ENCODE peak calls at places on chromosomes 13 and 19, in five cellular contexts. J, O, Y, M and R are unnamed samples.

GRCh38 chr19:39483141-39483540 is 2.5 kb downstream of the TIMM50 start:
- DNase-seq in J (no peak), O (no peak), Y (no peak), M (no peak), R (no peak)

GRCh38 chr19:40381321-40381720 is 8.7 kb downstream of the HIPK4 start:
- DNase-seq in J (no peak), O (no peak), Y (no peak), M (no peak), R (no peak)

GRCh38 chr19:30719189-30719990 is 347.2 kb downstream of the ZNF536 start:
- DNase-seq in J (no peak), O (peak; percentile 69), Y (no peak), M (no peak), R (peak; percentile 80)

GRCh38 chr19:35712529-35712909 is 5.3 kb upstream of the KMT2B start:
- DNase-seq in J (no peak), O (no peak), Y (no peak), M (no peak), R (no peak)

GRCh38 chr13:59522652-59523051 is 641.1 kb downstream of the DIAPH3 start:
- DNase-seq in J (no peak), O (no peak), Y (no peak), M (no peak), R (no peak)

GRCh38 chr19:38745316-38745715 is 1.0 kb upstream of the CAPN12 start:
- DNase-seq in J (no peak), O (no peak), Y (no peak), M (no peak), R (no peak)

GRCh38 chr13:80276371-80277289 is 64.3 kb downstream of the SPRY2 start:
- DNase-seq in J (no peak), O (no peak), Y (no peak), M (no peak), R (no peak)

GRCh38 chr13:27978301-27978968 is 9.3 kb upstream of the CDX2 start:
- DNase-seq in J (no peak), O (no peak), Y (no peak), M (no peak), R (no peak)

GRCh38 chr13:112879283-112879833 is 89.7 kb upstream of the MCF2L start:
- DNase-seq in J (no peak), O (no peak), Y (no peak), M (peak; percentile 17), R (peak; percentile 66)

GRCh38 chr19:49149652-49150105 is 5.5 kb downstream of the HRC start:
- DNase-seq in J (no peak), O (peak; percentile 70), Y (no peak), M (peak; percentile 70), R (peak; percentile 81)

GRCh38 chr13:59352600-59352999 is 811.1 kb downstream of the DIAPH3 start:
- DNase-seq in J (no peak), O (no peak), Y (no peak), M (no peak), R (no peak)

GRCh38 chr13:28744091-28744536 is 25.3 kb upstream of the SLC46A3 start:
- DNase-seq in J (no peak), O (no peak), Y (no peak), M (peak; percentile 41), R (no peak)

GRCh38 chr13:25324100-25324499 is 22.7 kb downstream of the NUP58 start:
- DNase-seq in J (no peak), O (no peak), Y (no peak), M (no peak), R (no peak)

GRCh38 chr13:94309997-94310842 is 169.3 kb downstream of the DCT start:
- DNase-seq in J (no peak), O (no peak), Y (no peak), M (no peak), R (no peak)

GRCh38 chr13:112764864-112765561 is 75.2 kb downstream of the ATP11A start:
- DNase-seq in J (no peak), O (no peak), Y (no peak), M (no peak), R (no peak)

GRCh38 chr13:74210693-74211393 is 76.6 kb upstream of the KLF12 start:
- DNase-seq in J (no peak), O (no peak), Y (peak; percentile 32), M (peak; percentile 65), R (no peak)

GRCh38 chr13:27794075-27794691 is 1.9 kb downstream of the GSX1 start:
- DNase-seq in J (no peak), O (no peak), Y (no peak), M (no peak), R (no peak)

GRCh38 chr13:20125129-20125782 is 35.6 kb downstream of the GJA3 start:
- DNase-seq in J (no peak), O (no peak), Y (no peak), M (no peak), R (no peak)

GRCh38 chr19:43605875-43606568 is 5.9 kb upstream of the SRRM5 start:
- DNase-seq in J (no peak), O (no peak), Y (no peak), M (no peak), R (no peak)

GRCh38 chr19:35070471-35070870 is 28.9 kb downstream of the HPN start:
- DNase-seq in J (no peak), O (no peak), Y (no peak), M (no peak), R (no peak)

GRCh38 chr13:106083620-106084350 is 451.7 kb downstream of the EFNB2 start:
- DNase-seq in J (no peak), O (no peak), Y (no peak), M (no peak), R (no peak)

GRCh38 chr19:10583021-10583776 is 3.9 kb downstream of the AP1M2 start:
- DNase-seq in J (no peak), O (no peak), Y (no peak), M (no peak), R (no peak)

GRCh38 chr19:35224681-35225604 is 3.6 kb downstream of the FAM187B start:
- DNase-seq in J (no peak), O (no peak), Y (no peak), M (no peak), R (no peak)

GRCh38 chr13:48156466-48156865 is 61.6 kb upstream of the MED4 start:
- DNase-seq in J (peak; percentile 83), O (no peak), Y (no peak), M (peak; percentile 36), R (peak; percentile 21)

GRCh38 chr13:110302154-110302553 is 4.8 kb downstream of the COL4A1 start:
- DNase-seq in J (no peak), O (peak; percentile 14), Y (no peak), M (no peak), R (no peak)

GRCh38 chr13:58994077-58994476 is 1169.7 kb downstream of the DIAPH3 start:
- DNase-seq in J (no peak), O (no peak), Y (no peak), M (no peak), R (no peak)

GRCh38 chr19:33905937-33906577 is 109.4 kb downstream of the KCTD15 start:
- DNase-seq in J (no peak), O (peak; percentile 40), Y (no peak), M (peak; percentile 34), R (peak; percentile 86)

DNA sequence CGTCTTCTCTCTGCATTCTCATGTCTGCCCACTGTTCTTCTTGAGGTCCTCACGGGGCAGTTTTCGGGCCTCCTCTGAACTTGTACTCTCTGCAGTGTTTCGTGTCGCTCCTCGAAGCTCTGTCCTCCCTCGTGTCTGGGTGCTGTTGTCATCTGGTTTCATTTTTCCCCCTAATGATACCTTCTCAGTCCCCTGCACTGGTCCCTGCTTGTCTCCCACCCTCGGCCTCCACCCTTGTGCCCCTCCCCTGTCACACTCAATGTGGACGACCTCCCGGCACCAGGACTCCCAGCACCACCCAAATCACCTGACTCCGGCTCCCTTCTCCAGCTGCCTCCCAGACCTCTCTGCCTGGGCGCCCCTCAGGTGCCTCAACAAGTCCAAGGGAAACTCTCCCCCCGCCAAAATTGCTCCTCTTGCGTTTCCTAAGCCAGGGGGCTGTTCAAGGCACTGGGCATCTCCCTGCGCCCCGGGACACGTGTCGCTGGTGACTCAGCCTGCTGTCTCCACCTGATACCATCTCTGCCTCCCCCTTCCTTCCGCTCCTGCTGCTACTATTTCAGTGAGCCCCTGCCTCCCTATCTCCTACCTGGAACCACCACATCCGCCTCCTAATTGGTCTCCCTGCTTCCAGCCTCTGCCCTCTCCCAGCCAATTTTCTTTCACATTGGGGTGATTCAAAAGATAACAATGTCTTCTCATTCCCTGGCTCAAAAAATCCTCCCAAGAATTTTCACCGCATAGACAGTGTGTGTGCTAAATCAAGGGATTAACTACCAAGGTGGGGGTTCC is 49.5 kb downstream of the RFX2 start:
- DNase-seq in J (no peak), O (no peak), Y (no peak), M (no peak), R (peak; percentile 6)
- H3K27ac ChIP-seq in J (peak overlapping the region; percentile 46), O (peak overlapping the region; percentile 95), Y (peak overlapping the region; percentile 97), M (peak overlapping the region; percentile 83), R (no peak overlapping the region)

DNA sequence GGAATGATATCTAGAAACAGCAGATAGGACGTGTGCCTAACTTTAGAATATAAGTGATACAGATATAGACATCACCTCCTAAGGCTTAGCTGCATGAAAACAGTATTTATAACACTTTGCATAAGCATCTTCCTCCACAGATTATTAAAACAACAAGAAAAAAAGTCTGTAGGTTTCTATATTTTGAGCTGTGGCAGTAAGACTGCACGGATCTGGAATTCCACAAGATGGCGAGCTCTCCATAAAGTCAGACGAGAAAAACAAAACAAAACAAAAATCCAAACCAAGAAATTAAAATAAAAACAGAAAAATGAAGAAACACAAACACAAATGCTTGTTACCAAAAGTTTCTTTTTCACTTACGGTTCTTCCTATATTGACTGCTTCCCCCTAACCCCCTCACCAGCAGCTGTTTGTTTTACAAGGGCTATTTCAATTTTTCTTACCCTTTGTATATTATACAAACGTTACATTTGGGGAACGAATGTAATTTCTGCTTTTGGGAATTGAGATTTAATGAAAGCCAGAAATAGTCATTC is 285.8 kb downstream of the MYO16 start:
- DNase-seq in J (no peak), O (no peak), Y (no peak), M (no peak), R (no peak)
- H3K4me3 ChIP-seq in J (no peak overlapping the region), O (no peak overlapping the region), Y (peak overlapping the region; percentile 56), M (peak overlapping the region; percentile 34), R (no peak overlapping the region)

DNA sequence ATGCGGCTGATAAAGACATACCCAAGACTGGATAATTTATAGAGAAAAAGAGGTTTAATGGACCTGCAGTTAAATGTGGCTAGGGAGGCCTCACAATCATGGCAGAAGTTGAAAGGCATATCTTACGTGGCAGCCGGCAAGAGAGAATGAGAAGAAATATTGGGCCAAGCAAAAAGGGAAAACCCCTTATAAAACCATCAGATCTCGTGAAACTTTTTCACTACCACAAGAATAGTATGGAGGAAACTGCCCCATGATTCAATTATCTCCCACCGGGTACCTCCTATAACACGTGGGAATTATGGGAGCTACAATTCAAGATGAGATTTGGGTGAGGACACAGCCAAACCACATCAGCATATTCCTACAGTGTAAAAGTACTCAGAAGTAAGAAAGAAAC is 4.7 kb upstream of the KBTBD7 start:
- DNase-seq in J (no peak), O (no peak), Y (no peak), M (no peak), R (no peak)
- H3K27ac ChIP-seq in J (no peak overlapping the region), O (no peak overlapping the region), Y (no peak overlapping the region), M (no peak overlapping the region), R (no peak overlapping the region)

GRCh38 chr19:676007-676342 is 217 bp upstream of the FSTL3 start:
- DNase-seq in J (no peak), O (no peak), Y (no peak), M (no peak), R (no peak)

GRCh38 chr19:678791-679388 is 2.7 kb downstream of the FSTL3 start:
- DNase-seq in J (no peak), O (peak; percentile 23), Y (no peak), M (peak; percentile 19), R (no peak)

GRCh38 chr19:677601-678380 is 1.6 kb downstream of the FSTL3 start:
- DNase-seq in J (no peak), O (no peak), Y (no peak), M (peak; percentile 20), R (no peak)

GRCh38 chr19:676343-677105 is at the start of gene FSTL3:
- DNase-seq in J (no peak), O (peak; percentile 34), Y (no peak), M (no peak), R (no peak)

GRCh38 chr19:677201-677600 is 1.0 kb downstream of the FSTL3 start:
- DNase-seq in J (no peak), O (peak; percentile 86), Y (peak; percentile 72), M (peak; percentile 82), R (peak; percentile 91)
- H3K4me3 ChIP-seq in J (no peak overlapping the region), O (peak overlapping the region; percentile 42), Y (peak overlapping the region; percentile 97), M (peak overlapping the region; percentile 61), R (peak overlapping the region; percentile 61)